ENCODE peak calls at places on chromosomes 4 and X, in nine cellular contexts. X is fibroblast of pulmonary artery; K is COR-L47; D is sigmoid colon; C is activated CD4-positive, alpha-beta T cell treated with anti-CD3 and anti-CD28 coated beads, Interleukin-2, amount 50 U/mL, for 1 hour; S is stromal cell of bone marrow; F is WTC11; J is stimulated activated CD8-positive, alpha-beta memory T cell treated with anti-CD3 and anti-CD28 coated beads, Interleukin-2, amount 100 ng/mL, for 48 hours; U is GM13976. B is an unnamed sample.

GRCh38 chrX:68897546-68897945 is 68.7 kb downstream of the EFNB1 start:
- DNase-seq in C (no peak), F (no peak), S (no peak), U (no peak), D (no peak), X (no peak), J (no peak), K (no peak), B (no peak)

GRCh38 chrX:45851434-45851991 is 650.8 kb upstream of the DIPK2B start:
- DNase-seq in U (peak; percentile 9), X (no peak), D (no peak), C (peak; percentile 32), K (peak; percentile 46), S (no peak), J (peak; percentile 46), F (peak; percentile 66), B (peak; percentile 59)

GRCh38 chr4:186404562-186405134 is 138.7 kb downstream of the F11 start:
- DNase-seq in U (no peak), X (no peak), C (no peak), D (no peak), J (no peak), K (no peak), S (no peak), F (no peak), B (no peak)

GRCh38 chr4:165385124-165385523 is 6.3 kb downstream of the CPE start:
- DNase-seq in K (no peak), S (no peak), U (no peak), D (no peak), F (no peak), X (no peak), C (no peak), J (no peak), B (no peak)

GRCh38 chrX:120147537-120147936 is 10.9 kb upstream of the RHOXF2 start:
- DNase-seq in J (no peak), F (peak; percentile 15), U (no peak), X (no peak), C (no peak), D (no peak), K (no peak), S (no peak), B (no peak)

GRCh38 chr4:141346144-141346543 is 125.4 kb downstream of the ZNF330 start:
- DNase-seq in U (peak; percentile 29), F (no peak), S (peak; percentile 57), D (no peak), X (peak; percentile 84), C (no peak), K (peak; percentile 66), J (no peak), B (no peak)

GRCh38 chrX:154799554-154800348 is 5.5 kb downstream of the MPP1 start:
- DNase-seq in S (no peak), U (no peak), K (peak; percentile 91), D (no peak), J (no peak), F (no peak), X (peak; percentile 61), C (no peak), B (no peak)

GRCh38 chrX:101417981-101418841 is 10.2 kb downstream of the HNRNPH2 start:
- DNase-seq in X (no peak), C (peak; percentile 7), U (peak; percentile 47), K (peak; percentile 4), J (no peak), D (peak; percentile 79), S (no peak), F (peak; percentile 69), B (no peak)

GRCh38 chr4:5366421-5366820 is 315.1 kb downstream of the STK32B start:
- DNase-seq in S (no peak), J (no peak), K (no peak), D (no peak), F (no peak), U (no peak), X (no peak), C (no peak), B (no peak)

GRCh38 chrX:8194216-8194615 is 23.1 kb upstream of the VCX2 start:
- DNase-seq in S (no peak), C (no peak), J (no peak), F (no peak), K (peak; percentile 1), X (no peak), D (no peak), U (no peak), B (no peak)

GRCh38 chr4:167868163-167868562 is 224.2 kb upstream of the ANXA10 start:
- DNase-seq in K (no peak), J (no peak), U (no peak), D (no peak), X (peak; percentile 41), F (no peak), S (no peak), C (no peak), B (no peak)

GRCh38 chr4:147828361-147828760 is 96.5 kb downstream of the ARHGAP10 start:
- DNase-seq in U (no peak), K (no peak), X (peak; percentile 49), J (no peak), C (no peak), S (no peak), D (no peak), F (no peak), B (no peak)

GRCh38 chr4:176778063-176778462 is 14.7 kb downstream of the VEGFC start:
- DNase-seq in J (no peak), K (no peak), X (peak; percentile 83), D (no peak), F (no peak), S (no peak), C (no peak), U (no peak), B (no peak)

GRCh38 chr4:175560628-175561027 is 251.4 kb downstream of the GPM6A start:
- DNase-seq in S (peak; percentile 40), D (no peak), J (no peak), U (peak; percentile 13), X (peak; percentile 35), K (peak; percentile 53), C (no peak), F (no peak), B (no peak)

GRCh38 chrX:97629597-97629985 is 745.9 kb downstream of the RPA4 start:
- DNase-seq in J (no peak), S (no peak), C (no peak), U (no peak), F (no peak), D (no peak), X (no peak), K (no peak), B (no peak)

GRCh38 chr4:77433102-77433733 is 172.4 kb upstream of the CXCL13 start:
- DNase-seq in K (peak; percentile 59), X (peak; percentile 60), S (peak; percentile 29), D (no peak), F (no peak), J (no peak), U (peak; percentile 50), C (no peak), B (peak; percentile 17)

GRCh38 chr4:1683371-1683902 is 676 bp downstream of the FAM53A start:
- DNase-seq in D (peak; percentile 86), J (no peak), U (no peak), X (peak; percentile 83), K (no peak), C (peak; percentile 31), F (peak; percentile 42), S (peak; percentile 80), B (no peak)

GRCh38 chr4:137635596-137635995 is 103.3 kb upstream of the PCDH18 start:
- DNase-seq in S (no peak), C (no peak), F (no peak), U (no peak), D (no peak), X (peak; percentile 62), J (no peak), K (no peak), B (no peak)

GRCh38 chr4:118910221-118910620 is 21.6 kb downstream of the SYNPO2 start:
- DNase-seq in S (no peak), C (no peak), D (no peak), F (no peak), K (no peak), X (peak; percentile 29), J (no peak), U (no peak), B (no peak)

GRCh38 chr4:6177587-6178197 is 22.7 kb downstream of the JAKMIP1 start:
- DNase-seq in F (peak; percentile 34), K (no peak), X (no peak), C (peak; percentile 17), U (no peak), J (no peak), D (no peak), S (no peak), B (no peak)

GRCh38 chr4:89123418-89123817 is 12.1 kb downstream of the TIGD2 start:
- DNase-seq in D (no peak), C (no peak), S (no peak), K (no peak), F (no peak), J (no peak), U (no peak), X (no peak), B (no peak)

GRCh38 chr4:17636696-17637351 is 22.4 kb downstream of the MED28 start:
- DNase-seq in C (peak; percentile 72), J (peak; percentile 57), S (peak; percentile 44), X (peak; percentile 77), F (peak; percentile 88), U (peak; percentile 88), K (peak; percentile 60), D (peak; percentile 84), B (peak; percentile 23)

GRCh38 chr4:77734928-77735327 is 84.2 kb downstream of the CNOT6L start:
- DNase-seq in U (peak; percentile 44), D (no peak), K (no peak), X (peak; percentile 50), S (peak; percentile 25), C (no peak), F (no peak), J (peak; percentile 17), B (peak; percentile 17)

GRCh38 chr4:7366180-7366957 is 68.4 kb downstream of the PSAPL1 start:
- DNase-seq in X (no peak), K (no peak), C (no peak), J (no peak), S (no peak), F (no peak), U (no peak), D (peak; percentile 40), B (no peak)

GRCh38 chr4:152259866-152260265 is 276.0 kb downstream of the FBXW7 start:
- DNase-seq in D (no peak), F (no peak), X (peak; percentile 20), C (no peak), S (no peak), K (no peak), J (no peak), U (no peak), B (no peak)

GRCh38 chrX:130836447-130836846 is 66.6 kb downstream of the ENOX2 start:
- DNase-seq in F (no peak), D (no peak), K (no peak), J (no peak), C (no peak), X (peak; percentile 15), S (no peak), U (no peak), B (no peak)

GRCh38 chr4:38189445-38189844 is 229.2 kb downstream of the PTTG2 start:
- DNase-seq in J (no peak), U (no peak), C (no peak), X (peak; percentile 72), D (no peak), F (no peak), S (peak; percentile 92), K (no peak), B (no peak)

GRCh38 chr4:56650259-56651070 is 30.6 kb downstream of the HOPX start:
- DNase-seq in X (no peak), S (no peak), F (no peak), J (no peak), K (no peak), D (no peak), U (no peak), C (no peak), B (no peak)

GRCh38 chrX:5051831-5052491 is 1176.7 kb downstream of the NLGN4X start:
- DNase-seq in F (no peak), K (no peak), S (peak; percentile 52), D (peak; percentile 69), U (no peak), J (no peak), X (peak; percentile 61), C (no peak), B (no peak)

GRCh38 chr4:17059192-17059634 is 160.8 kb upstream of the LDB2 start:
- DNase-seq in S (peak; percentile 75), J (no peak), D (no peak), F (no peak), U (no peak), C (no peak), X (peak; percentile 51), K (no peak), B (no peak)

GRCh38 chr4:95045429-95045828 is 287.7 kb downstream of the BMPR1B start:
- DNase-seq in S (no peak), C (no peak), D (no peak), U (no peak), F (no peak), J (no peak), K (no peak), X (peak; percentile 44), B (no peak)